ENCODE peak calls at places on chromosome 17, in five cellular contexts. S is fibroblast of lung, D is mesendoderm, Y is endothelial cell of umbilical vein, I is IMR-90. T is an unnamed sample.

GRCh38 chr17:182164-182751 is 808 bp upstream of the DOC2B start:
- DNase-seq in D (no peak), S (no peak), I (no peak), Y (no peak), T (no peak)

GRCh38 chr17:8621585-8621984 is 8.9 kb downstream of the MYH10 start:
- DNase-seq in S (peak), D (no peak), I (peak), Y (no peak), T (no peak)

GRCh38 chr17:4968916-4969550 is 1.4 kb upstream of the SPAG7 start:
- DNase-seq in I (peak), S (peak), Y (peak), D (peak), T (peak)

GRCh38 chr17:28335959-28336871 is 654 bp downstream of the TNFAIP1 start:
- DNase-seq in I (peak), Y (peak), D (peak), S (peak), T (peak)

GRCh38 chr17:77810536-77810935 is 148.0 kb upstream of the TNRC6C start:
- DNase-seq in I (peak), Y (peak), S (peak), D (peak), T (peak)

GRCh38 chr17:16415031-16415924 is at the start of gene TRPV2:
- DNase-seq in S (no peak), I (no peak), Y (no peak), D (peak), T (no peak)

GRCh38 chr17:17933775-17934174 is 38.4 kb downstream of the TOM1L2 start:
- DNase-seq in Y (no peak), S (peak), I (peak), D (no peak), T (no peak)

GRCh38 chr17:80789356-80789902 is 202.2 kb upstream of the CHMP6 start:
- DNase-seq in Y (peak), S (peak), D (no peak), I (peak), T (peak)

GRCh38 chr17:74431568-74432483 is at the start of gene GPRC5C:
- DNase-seq in S (peak), I (no peak), Y (no peak), D (peak), T (no peak)

GRCh38 chr17:80678621-80679020 is 134.0 kb downstream of the RPTOR start:
- DNase-seq in D (peak), I (peak), Y (no peak), S (peak), T (peak)

GRCh38 chr17:58679263-58680037 is 12.4 kb downstream of the TEX14 start:
- DNase-seq in Y (no peak), D (peak), S (peak), I (peak), T (no peak)

GRCh38 chr17:3621146-3621720 is 12.0 kb upstream of the TRPV1 start:
- DNase-seq in S (no peak), I (no peak), Y (no peak), D (no peak), T (no peak)

GRCh38 chr17:47864791-47865216 is 13.8 kb upstream of the SP6 start:
- DNase-seq in Y (no peak), D (no peak), S (no peak), I (no peak), T (no peak)

GRCh38 chr17:58338907-58339774 is 10.5 kb upstream of the TSPOAP1 start:
- DNase-seq in S (peak), I (peak), D (peak), Y (no peak), T (no peak)

GRCh38 chr17:63156986-63157385 is 191.0 kb downstream of the TANC2 start:
- DNase-seq in Y (no peak), I (no peak), D (peak), S (no peak), T (no peak)

GRCh38 chr17:62688398-62689140 is 61.1 kb downstream of the MRC2 start:
- DNase-seq in S (no peak), D (no peak), I (no peak), Y (no peak), T (no peak)

GRCh38 chr17:49224198-49224996 is 6.2 kb downstream of the PHOSPHO1 start:
- DNase-seq in I (no peak), S (no peak), Y (no peak), D (peak), T (no peak)

GRCh38 chr17:27618417-27618816 is 12.6 kb upstream of the LGALS9 start:
- DNase-seq in Y (no peak), I (no peak), S (no peak), D (no peak), T (no peak)

GRCh38 chr17:76053230-76054111 is 18.8 kb downstream of the SRP68 start:
- DNase-seq in Y (peak), D (no peak), I (peak), S (peak), T (peak)

GRCh38 chr17:4497101-4497824 is 1.4 kb upstream of the SPNS2 start:
- DNase-seq in D (no peak), S (peak), I (peak), Y (no peak), T (peak)

GRCh38 chr17:7011415-7011814 is 1.0 kb upstream of the RNASEK start:
- DNase-seq in S (no peak), D (no peak), I (no peak), Y (no peak), T (no peak)
- H3K9ac ChIP-seq in S (peak), D (peak), I (peak), Y (peak), T (peak)

GRCh38 chr17:39210093-39210434 is 10.0 kb downstream of the RPL19 start:
- DNase-seq in S (no peak), Y (no peak), D (no peak), I (no peak), T (no peak)
- H3K4me3 ChIP-seq in S (no peak), Y (peak), D (peak), I (peak), T (peak)

DNA sequence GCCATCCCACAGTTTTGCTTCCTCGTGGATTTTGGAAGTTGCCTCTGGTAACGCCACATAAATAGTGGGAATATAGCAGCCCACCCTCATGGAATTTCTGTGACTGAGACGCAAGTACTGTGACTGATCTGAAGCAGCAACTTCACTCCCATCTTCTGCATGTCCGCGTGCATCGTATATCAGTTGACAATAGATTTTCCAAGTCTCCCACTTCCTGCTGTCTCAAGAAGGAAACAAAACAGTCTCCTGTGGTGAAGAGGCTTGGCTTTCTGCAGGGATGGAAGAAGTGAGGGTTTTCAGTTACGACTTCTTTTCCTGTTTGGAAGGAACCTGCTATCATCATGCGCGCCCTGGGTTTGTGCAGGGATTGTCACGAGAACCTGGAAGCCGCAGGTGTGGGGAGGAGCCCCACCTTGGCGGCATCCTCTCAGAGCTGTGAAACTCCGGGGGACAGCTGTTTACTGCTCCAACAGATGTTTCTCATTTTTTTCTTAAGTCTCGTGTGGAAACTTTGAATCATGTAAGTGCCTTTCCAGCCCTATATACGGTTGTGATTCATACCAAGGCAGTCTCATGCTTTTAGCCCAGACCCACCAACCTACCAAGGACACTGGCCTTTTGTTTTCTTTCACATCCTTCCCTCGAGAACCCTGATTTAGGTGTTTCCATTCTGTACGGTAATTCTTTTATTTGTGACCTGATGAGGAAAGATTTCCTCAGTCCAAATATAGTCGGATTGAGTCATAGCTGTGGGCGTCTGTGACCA is 57.5 kb downstream of the WIPI1 start:
- DNase-seq in I (peak), S (peak), D (no peak), Y (peak), T (peak)
- H3K9ac ChIP-seq in I (no peak), S (no peak), D (no peak), Y (no peak), T (peak)

DNA sequence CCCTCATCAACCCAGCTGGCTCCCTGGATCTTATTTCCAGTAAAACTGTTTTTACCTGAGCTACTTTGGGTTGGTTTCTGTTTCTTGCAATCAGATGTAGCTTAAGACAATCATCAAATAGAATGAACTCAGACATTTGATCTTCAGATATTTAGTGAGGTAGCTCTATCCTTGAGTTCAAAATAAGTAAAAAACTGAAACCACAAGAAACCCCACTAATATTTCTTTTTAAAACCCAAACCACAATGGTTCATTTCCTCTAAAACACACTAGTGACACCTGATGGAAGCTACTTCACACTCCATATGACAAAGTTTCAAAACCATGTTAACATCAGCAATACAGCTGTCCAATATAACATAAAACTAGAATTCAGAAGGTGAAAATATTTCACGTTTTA is 37.8 kb downstream of the CACNG1 start:
- DNase-seq in Y (no peak), I (no peak), S (no peak), D (no peak), T (no peak)
- H3K4me3 ChIP-seq in Y (no peak), I (no peak), S (no peak), D (no peak), T (no peak)

T was measured in adipocyte.